ENCODE peak calls at places on chromosomes 12 and 14, in seven cellular contexts. Z is vagina, S is OCI-LY7, K is fibroblast of lung, D is neural progenitor cell, T is tibial artery, C is cardiac muscle cell. F is an unnamed sample.

GRCh38 chr12:57006809-57007475 is 596 bp upstream of the ZBTB39 start:
- DNase-seq in T (no peak), C (no peak), D (no peak), S (no peak), Z (no peak), K (no peak), F (no peak)

GRCh38 chr14:101008631-101009336 is 105.3 kb upstream of the RTL1 start:
- DNase-seq in C (no peak), S (no peak), K (peak; percentile 9), T (no peak), Z (no peak), D (no peak), F (no peak)

GRCh38 chr12:73769337-73769736 is 768.3 kb upstream of the ATXN7L3B start:
- DNase-seq in D (no peak), Z (no peak), S (no peak), C (no peak), K (no peak), T (no peak), F (no peak)

GRCh38 chr12:131274061-131274460 is 320.4 kb downstream of the ADGRD1 start:
- DNase-seq in K (no peak), T (no peak), C (no peak), Z (no peak), S (no peak), D (no peak), F (no peak)

GRCh38 chr12:39795481-39795880 is 175.9 kb upstream of the ABCD2 start:
- DNase-seq in K (no peak), T (no peak), D (no peak), C (no peak), Z (no peak), S (no peak), F (no peak)

GRCh38 chr14:74684444-74684843 is 28.4 kb downstream of the AREL1 start:
- DNase-seq in T (no peak), C (no peak), K (no peak), S (peak; percentile 92), D (no peak), Z (no peak), F (no peak)

GRCh38 chr14:54622189-54622958 is 55.4 kb downstream of the SAMD4A start:
- DNase-seq in K (no peak), D (no peak), S (no peak), Z (no peak), C (peak; percentile 25), T (no peak), F (no peak)

GRCh38 chr14:101174522-101174838 is 271.0 kb upstream of the RTL1 start:
- DNase-seq in D (no peak), Z (peak; percentile 40), T (no peak), S (no peak), K (no peak), C (no peak), F (no peak)

GRCh38 chr12:123264642-123265041 is 7.0 kb downstream of the CDK2AP1 start:
- DNase-seq in Z (no peak), D (peak; percentile 66), T (no peak), S (peak; percentile 44), K (no peak), C (no peak), F (peak; percentile 53)

GRCh38 chr14:68794130-68794855 is 1.4 kb upstream of the ZFP36L1 start:
- DNase-seq in T (peak; percentile 95), K (peak; percentile 96), D (peak; percentile 65), C (peak; percentile 96), S (peak; percentile 76), Z (peak; percentile 95), F (no peak)

GRCh38 chr12:112418248-112418595 is 525 bp upstream of the PTPN11 start:
- DNase-seq in K (no peak), D (no peak), S (peak; percentile 28), C (no peak), T (no peak), Z (no peak), F (no peak)

GRCh38 chr12:6182279-6182898 is 17.8 kb upstream of the CD9 start:
- DNase-seq in C (peak; percentile 84), K (peak; percentile 96), T (peak; percentile 92), Z (no peak), S (no peak), D (no peak), F (no peak)

GRCh38 chr14:61525293-61526011 is 169.9 kb upstream of the HIF1A start:
- DNase-seq in C (peak; percentile 74), T (peak; percentile 92), D (no peak), K (peak; percentile 57), S (no peak), Z (peak; percentile 97), F (no peak)

GRCh38 chr12:108560321-108560721 is 652 bp downstream of the SART3 start:
- DNase-seq in D (no peak), K (peak; percentile 54), Z (no peak), S (no peak), T (no peak), C (peak; percentile 95), F (no peak)

DNA sequence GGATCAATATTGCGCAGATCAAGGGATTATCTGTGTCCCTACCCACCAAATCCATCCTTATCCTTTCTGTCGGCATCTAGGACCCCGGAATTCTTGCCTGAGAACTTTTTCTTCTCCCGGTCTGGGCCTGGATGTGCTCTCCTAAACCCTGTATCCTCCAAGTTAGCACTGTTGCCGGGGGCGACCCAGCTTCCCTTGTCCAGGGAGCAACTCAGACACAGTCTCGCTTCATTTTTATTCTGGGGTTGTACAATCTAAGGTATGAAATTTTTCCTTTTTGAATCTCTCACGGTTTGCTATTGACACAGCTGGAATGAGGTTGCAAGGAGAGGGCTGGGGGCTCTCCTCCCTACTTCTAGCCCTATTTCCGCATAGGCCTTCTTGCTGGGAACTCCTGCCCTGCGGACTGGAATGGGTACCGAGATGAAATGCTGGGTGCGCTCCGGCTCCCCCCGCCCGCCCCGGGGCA is 399 bp upstream of the PNP start:
- DNase-seq in K (no peak), C (no peak), S (no peak), D (peak; percentile 36), T (no peak), Z (no peak), F (no peak)
- H3K27ac ChIP-seq in K (peak overlapping the region; percentile 81), C (peak overlapping the region; percentile 76), S (peak overlapping the region; percentile 71), D (no peak overlapping the region), T (peak overlapping the region; percentile 79), Z (peak overlapping the region; percentile 89), F (peak overlapping the region; percentile 39)

DNA sequence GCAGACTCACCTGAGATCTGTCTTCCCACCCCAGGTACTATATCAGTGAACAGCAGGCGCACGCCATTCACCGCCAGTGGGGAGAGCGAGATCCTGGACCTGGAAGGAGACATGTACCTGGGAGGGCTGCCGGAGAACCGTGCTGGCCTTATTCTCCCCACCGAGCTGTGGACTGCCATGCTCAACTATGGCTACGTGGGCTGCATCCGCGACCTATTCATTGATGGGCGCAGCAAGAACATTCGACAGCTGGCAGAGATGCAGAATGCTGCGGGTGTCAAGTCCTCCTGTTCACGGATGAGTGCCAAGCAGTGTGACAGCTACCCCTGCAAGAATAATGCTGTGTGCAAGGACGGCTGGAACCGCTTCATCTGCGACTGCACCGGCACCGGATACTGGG is 544.5 kb downstream of the NRXN3 start:
- DNase-seq in D (no peak), C (no peak), Z (no peak), S (no peak), T (no peak), K (no peak), F (no peak)
- H3K4me3 ChIP-seq in D (no peak overlapping the region), C (no peak overlapping the region), Z (no peak overlapping the region), S (no peak overlapping the region), T (no peak overlapping the region), K (no peak overlapping the region), F (no peak overlapping the region)

GRCh38 chr12:132942611-132943010 is 13.5 kb downstream of the ZNF605 start:
- DNase-seq in K (no peak), Z (no peak), S (no peak), C (no peak), T (peak; percentile 51), D (no peak), F (no peak)

GRCh38 chr12:132941336-132941954 is 14.7 kb downstream of the ZNF605 start:
- DNase-seq in K (no peak), S (no peak), T (peak; percentile 40), C (no peak), Z (no peak), D (no peak), F (no peak)

GRCh38 chr12:132937476-132937875 is 18.6 kb downstream of the ZNF605 start:
- DNase-seq in Z (no peak), K (no peak), D (no peak), S (no peak), C (no peak), T (no peak), F (no peak)

GRCh38 chr12:132936163-132936562 is 19.9 kb downstream of the ZNF605 start:
- DNase-seq in S (no peak), Z (no peak), K (no peak), D (no peak), C (no peak), T (no peak), F (no peak)

GRCh38 chr12:132940071-132940719 is 15.9 kb downstream of the ZNF605 start:
- DNase-seq in S (no peak), Z (no peak), C (no peak), D (no peak), K (no peak), T (peak; percentile 23), F (no peak)
- H3K9me3 ChIP-seq in S (peaks cover 8% of the 10 kb centered on the region), Z (peaks cover 64% of the 10 kb centered on the region), C (no peaks in the 10 kb centered on the region), D (peaks cover 9% of the 10 kb centered on the region), K (peaks cover 9% of the 10 kb centered on the region), T (peaks cover 21% of the 10 kb centered on the region), F (peaks cover 25% of the 10 kb centered on the region)

DNA sequence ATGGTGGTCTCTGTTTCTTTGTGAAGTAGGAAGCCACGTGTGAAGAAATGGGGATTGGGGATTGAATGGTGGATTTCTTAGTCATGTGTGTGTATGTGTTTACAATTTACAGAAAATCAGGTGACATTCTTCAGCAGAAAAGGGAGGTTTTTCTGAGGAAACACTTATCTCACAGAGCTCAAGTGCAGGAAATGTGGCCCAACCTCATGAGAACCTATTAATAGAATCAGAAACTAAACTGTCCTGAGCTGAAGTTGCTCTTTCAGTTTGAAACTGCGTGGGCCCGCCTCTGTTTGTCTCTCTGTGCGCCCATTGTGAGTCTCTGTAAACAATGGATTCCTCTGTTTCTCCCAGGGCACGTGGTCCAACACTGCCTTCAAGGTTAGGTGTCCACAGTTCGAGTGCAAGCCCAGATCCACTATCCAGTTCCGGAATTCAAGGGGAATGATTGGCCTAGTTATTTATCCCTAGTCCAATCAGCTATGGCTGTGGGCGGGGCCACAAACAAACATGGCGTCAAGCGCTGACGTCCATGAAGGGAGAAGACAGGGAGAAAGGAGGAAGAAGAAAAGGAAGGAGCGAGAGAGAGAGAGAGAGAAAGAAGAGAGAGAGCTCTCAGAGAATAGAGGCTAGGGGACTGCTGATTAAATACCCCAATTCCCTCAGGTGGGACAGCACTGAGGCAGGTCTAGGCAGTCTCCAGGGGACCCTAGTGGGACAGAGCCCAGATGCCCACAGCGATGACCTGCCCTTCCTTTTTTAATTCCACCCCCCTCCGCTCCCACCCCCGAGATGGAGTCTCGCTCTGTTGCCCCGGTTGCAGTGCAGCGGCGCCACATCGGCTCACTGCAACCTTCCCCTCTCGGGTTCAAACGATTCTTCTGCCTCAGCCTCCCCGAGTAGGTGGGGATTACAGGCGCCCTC is 31.4 kb upstream of the C12orf76 start:
- DNase-seq in Z (no peak), C (peak; percentile 72), T (no peak), D (no peak), K (no peak), S (peak; percentile 81), F (no peak)
- H3K27ac ChIP-seq in Z (no peak overlapping the region), C (peak overlapping the region; percentile 70), T (no peak overlapping the region), D (no peak overlapping the region), K (no peak overlapping the region), S (peak overlapping the region; percentile 61), F (no peak overlapping the region)

F was measured in WERI-Rb-1.